ENCODE peak calls at places on chromosomes 3 and 15, in nine cellular contexts. J, Q, E, M, K, F, C, O and S are unnamed samples.

GRCh38 chr3:193938613-193939012 is 197.3 kb upstream of the HES1 start:
- DNase-seq in O (no peak), F (no peak), C (peak; percentile 75), Q (no peak), E (no peak), K (no peak), J (no peak), M (no peak), S (no peak)

GRCh38 chr3:72907851-72908620 is 20.2 kb downstream of the GXYLT2 start:
- DNase-seq in M (no peak), E (peak; percentile 82), K (peak; percentile 92), C (no peak), J (peak; percentile 52), Q (peak; percentile 92), F (peak; percentile 78), O (peak; percentile 83), S (no peak)

GRCh38 chr3:183845608-183846288 is 20.4 kb upstream of the MAP6D1 start:
- DNase-seq in O (no peak), E (no peak), J (no peak), K (no peak), M (no peak), Q (peak; percentile 24), F (no peak), C (no peak), S (no peak)

GRCh38 chr3:150114873-150115570 is 144.3 kb upstream of the PFN2 start:
- DNase-seq in Q (peak; percentile 73), E (no peak), F (no peak), M (no peak), J (no peak), K (no peak), O (peak; percentile 49), C (no peak), S (no peak)

GRCh38 chr15:99401971-99402732 is 150.9 kb downstream of the LRRC28 start:
- DNase-seq in E (no peak), M (no peak), J (no peak), Q (no peak), F (no peak), C (no peak), K (no peak), O (no peak), S (no peak)

GRCh38 chr3:127159547-127159946 is 33.4 kb upstream of the PRR23E start:
- DNase-seq in K (no peak), E (no peak), F (no peak), O (no peak), M (no peak), Q (no peak), J (no peak), C (peak; percentile 92), S (no peak)

GRCh38 chr3:185430375-185430774 is 67.4 kb downstream of the MAP3K13 start:
- DNase-seq in O (no peak), Q (no peak), F (no peak), J (no peak), M (no peak), C (no peak), K (no peak), E (no peak), S (no peak)

GRCh38 chr3:196192036-196193001 is 18.9 kb downstream of the ZDHHC19 start:
- DNase-seq in M (no peak), C (no peak), J (peak; percentile 59), K (no peak), Q (no peak), E (no peak), O (no peak), F (no peak), S (peak; percentile 32)

GRCh38 chr3:53194218-53195065 is 33.4 kb downstream of the PRKCD start:
- DNase-seq in J (peak; percentile 67), E (peak; percentile 21), F (peak; percentile 70), Q (peak; percentile 5), K (peak; percentile 32), C (no peak), M (no peak), O (peak; percentile 39), S (no peak)

GRCh38 chr15:72050700-72051099 is 67.2 kb downstream of the MYO9A start:
- DNase-seq in E (no peak), F (no peak), M (no peak), Q (peak; percentile 49), K (no peak), C (no peak), J (no peak), O (peak; percentile 24), S (no peak)

GRCh38 chr3:39433642-39434041 is 27.1 kb downstream of the RPSA start:
- DNase-seq in Q (peak; percentile 66), E (peak; percentile 16), O (peak; percentile 61), J (no peak), M (no peak), K (peak; percentile 51), F (peak; percentile 68), C (no peak), S (no peak)

GRCh38 chr3:133914839-133915600 is 19.3 kb upstream of the RAB6B start:
- DNase-seq in J (no peak), K (no peak), M (no peak), Q (no peak), E (no peak), F (no peak), O (no peak), C (no peak), S (no peak)

GRCh38 chr15:51077565-51078153 is 17.0 kb downstream of the TNFAIP8L3 start:
- DNase-seq in E (peak; percentile 24), O (peak; percentile 94), Q (peak; percentile 33), K (no peak), J (peak; percentile 82), C (no peak), M (peak; percentile 89), F (peak; percentile 17), S (peak; percentile 69)

GRCh38 chr15:94745371-94745770 is 514.0 kb downstream of the MCTP2 start:
- DNase-seq in J (no peak), Q (no peak), E (no peak), M (no peak), O (no peak), C (no peak), K (no peak), F (no peak), S (no peak)

GRCh38 chr3:64687781-64688515 is at the start of gene ADAMTS9:
- DNase-seq in E (peak; percentile 69), O (peak; percentile 83), F (peak; percentile 86), C (no peak), M (peak; percentile 90), J (peak; percentile 86), K (no peak), Q (peak; percentile 84), S (no peak)

GRCh38 chr3:45635475-45636256 is 41.1 kb downstream of the LIMD1 start:
- DNase-seq in J (no peak), Q (peak; percentile 86), E (peak; percentile 66), C (no peak), K (peak; percentile 71), F (no peak), O (peak; percentile 86), M (no peak), S (no peak)

GRCh38 chr3:147355104-147355854 is 51.1 kb downstream of the ZIC4 start:
- DNase-seq in K (no peak), F (no peak), M (no peak), O (no peak), Q (no peak), E (no peak), J (no peak), C (no peak), S (no peak)

GRCh38 chr3:73061416-73061815 is at the start of gene EBLN2:
- DNase-seq in K (no peak), C (no peak), F (no peak), J (no peak), O (no peak), E (no peak), M (no peak), Q (no peak), S (no peak)

GRCh38 chr3:32297366-32297765 is 58.9 kb downstream of the CMTM8 start:
- DNase-seq in J (no peak), Q (no peak), K (no peak), F (no peak), E (no peak), O (no peak), M (no peak), C (no peak), S (peak; percentile 59)

GRCh38 chr15:35181538-35181937 is 96.4 kb upstream of the NANOGP8 start:
- DNase-seq in Q (peak; percentile 78), C (no peak), M (no peak), K (no peak), F (peak; percentile 33), J (no peak), E (peak; percentile 7), O (no peak), S (no peak)

GRCh38 chr3:20254268-20255117 is 68.5 kb upstream of the SGO1 start:
- DNase-seq in M (no peak), F (no peak), K (no peak), J (no peak), E (no peak), C (no peak), O (no peak), Q (no peak), S (no peak)

GRCh38 chr3:27633224-27633545 is 88.9 kb downstream of the EOMES start:
- DNase-seq in M (no peak), K (no peak), J (no peak), Q (no peak), O (peak; percentile 56), F (no peak), C (no peak), E (peak; percentile 52), S (no peak)

GRCh38 chr3:36606871-36607765 is 157.2 kb downstream of the DCLK3 start:
- DNase-seq in K (no peak), O (no peak), F (no peak), Q (no peak), J (no peak), E (no peak), M (no peak), C (peak; percentile 12), S (no peak)

GRCh38 chr15:75761446-75762356 is 49.1 kb upstream of the CSPG4 start:
- DNase-seq in M (no peak), K (no peak), E (no peak), Q (no peak), F (no peak), J (no peak), C (no peak), O (no peak), S (no peak)

GRCh38 chr3:46393011-46393410 is 13.9 kb downstream of the CCR5AS start:
- DNase-seq in Q (no peak), K (no peak), O (no peak), J (no peak), E (no peak), C (no peak), M (no peak), F (no peak), S (no peak)

GRCh38 chr3:57221883-57222282 is 5.6 kb upstream of the APPL1 start:
- DNase-seq in C (peak; percentile 5), M (no peak), K (no peak), F (peak; percentile 32), E (peak; percentile 17), Q (peak; percentile 61), O (peak; percentile 31), J (no peak), S (no peak)

GRCh38 chr3:150142936-150143335 is 172.2 kb upstream of the PFN2 start:
- DNase-seq in O (peak; percentile 22), Q (no peak), F (no peak), C (no peak), M (no peak), K (no peak), J (no peak), E (no peak), S (no peak)